ENCODE peak calls at places on chromosomes 7 and 10, in four cellular contexts. One of them, this sample, is unnamed.

GRCh38 chr10:101611506-101611905 is 23.4 kb downstream of the DPCD start:
- DNase-seq in stimulated activated CD4-positive, alpha-beta T cell treated with anti-CD3 and anti-CD28 coated beads, Interleukin-1b, Interleukin-23, amount 100 ng/mL, for 4 hours: no peak
- DNase-seq in neuronal stem cell: no peak
- DNase-seq in A172: peak
- DNase-seq in this sample: peak

GRCh38 chr10:53023411-53023810 is 250.8 kb upstream of the MBL2 start:
- DNase-seq in A172: no peak
- DNase-seq in stimulated activated CD4-positive, alpha-beta T cell treated with anti-CD3 and anti-CD28 coated beads, Interleukin-1b, Interleukin-23, amount 100 ng/mL, for 4 hours: no peak
- DNase-seq in neuronal stem cell: no peak
- DNase-seq in this sample: no peak

GRCh38 chr7:45080265-45080957 is 8.4 kb downstream of the NACAD start:
- DNase-seq in neuronal stem cell: no peak
- DNase-seq in stimulated activated CD4-positive, alpha-beta T cell treated with anti-CD3 and anti-CD28 coated beads, Interleukin-1b, Interleukin-23, amount 100 ng/mL, for 4 hours: no peak
- DNase-seq in A172: no peak
- DNase-seq in this sample: no peak

GRCh38 chr10:93080350-93081046 is 6.8 kb downstream of the CYP26A1 start:
- DNase-seq in neuronal stem cell: no peak
- DNase-seq in A172: peak
- DNase-seq in stimulated activated CD4-positive, alpha-beta T cell treated with anti-CD3 and anti-CD28 coated beads, Interleukin-1b, Interleukin-23, amount 100 ng/mL, for 4 hours: no peak
- DNase-seq in this sample: peak

GRCh38 chr10:123795196-123795780 is 96.3 kb downstream of the CPXM2 start:
- DNase-seq in neuronal stem cell: no peak
- DNase-seq in A172: no peak
- DNase-seq in stimulated activated CD4-positive, alpha-beta T cell treated with anti-CD3 and anti-CD28 coated beads, Interleukin-1b, Interleukin-23, amount 100 ng/mL, for 4 hours: no peak
- DNase-seq in this sample: no peak

GRCh38 chr7:94623820-94624219 is 32.1 kb downstream of the SGCE start:
- DNase-seq in stimulated activated CD4-positive, alpha-beta T cell treated with anti-CD3 and anti-CD28 coated beads, Interleukin-1b, Interleukin-23, amount 100 ng/mL, for 4 hours: no peak
- DNase-seq in A172: no peak
- DNase-seq in neuronal stem cell: no peak
- DNase-seq in this sample: no peak

GRCh38 chr7:79513271-79513670 is 59.8 kb upstream of the MAGI2 start:
- DNase-seq in A172: no peak
- DNase-seq in neuronal stem cell: no peak
- DNase-seq in stimulated activated CD4-positive, alpha-beta T cell treated with anti-CD3 and anti-CD28 coated beads, Interleukin-1b, Interleukin-23, amount 100 ng/mL, for 4 hours: no peak
- DNase-seq in this sample: no peak

GRCh38 chr7:22356855-22357310 is at the start of gene RAPGEF5:
- DNase-seq in neuronal stem cell: peak
- DNase-seq in A172: peak
- DNase-seq in stimulated activated CD4-positive, alpha-beta T cell treated with anti-CD3 and anti-CD28 coated beads, Interleukin-1b, Interleukin-23, amount 100 ng/mL, for 4 hours: no peak
- DNase-seq in this sample: no peak

GRCh38 chr7:115707236-115707635 is 323.3 kb downstream of the TFEC start:
- DNase-seq in A172: peak
- DNase-seq in neuronal stem cell: no peak
- DNase-seq in stimulated activated CD4-positive, alpha-beta T cell treated with anti-CD3 and anti-CD28 coated beads, Interleukin-1b, Interleukin-23, amount 100 ng/mL, for 4 hours: no peak
- DNase-seq in this sample: peak

GRCh38 chr7:40303996-40304395 is 169.2 kb downstream of the SUGCT start:
- DNase-seq in A172: no peak
- DNase-seq in neuronal stem cell: no peak
- DNase-seq in stimulated activated CD4-positive, alpha-beta T cell treated with anti-CD3 and anti-CD28 coated beads, Interleukin-1b, Interleukin-23, amount 100 ng/mL, for 4 hours: no peak
- DNase-seq in this sample: no peak

GRCh38 chr10:116980041-116980440 is 24.9 kb downstream of the SHTN1 start:
- DNase-seq in stimulated activated CD4-positive, alpha-beta T cell treated with anti-CD3 and anti-CD28 coated beads, Interleukin-1b, Interleukin-23, amount 100 ng/mL, for 4 hours: no peak
- DNase-seq in neuronal stem cell: no peak
- DNase-seq in A172: no peak
- DNase-seq in this sample: no peak

GRCh38 chr7:2530076-2530967 is 10.7 kb downstream of the LFNG start:
- DNase-seq in stimulated activated CD4-positive, alpha-beta T cell treated with anti-CD3 and anti-CD28 coated beads, Interleukin-1b, Interleukin-23, amount 100 ng/mL, for 4 hours: peak
- DNase-seq in A172: peak
- DNase-seq in neuronal stem cell: no peak
- DNase-seq in this sample: no peak

GRCh38 chr10:37871143-37871542 is 13.7 kb upstream of the ZNF248 start:
- DNase-seq in A172: no peak
- DNase-seq in neuronal stem cell: no peak
- DNase-seq in stimulated activated CD4-positive, alpha-beta T cell treated with anti-CD3 and anti-CD28 coated beads, Interleukin-1b, Interleukin-23, amount 100 ng/mL, for 4 hours: no peak
- DNase-seq in this sample: no peak

GRCh38 chr10:113319450-113319849 is 233.4 kb upstream of the HABP2 start:
- DNase-seq in neuronal stem cell: no peak
- DNase-seq in A172: peak
- DNase-seq in stimulated activated CD4-positive, alpha-beta T cell treated with anti-CD3 and anti-CD28 coated beads, Interleukin-1b, Interleukin-23, amount 100 ng/mL, for 4 hours: no peak
- DNase-seq in this sample: no peak

GRCh38 chr10:73889014-73889413 is 14.7 kb upstream of the CAMK2G start:
- DNase-seq in A172: peak
- DNase-seq in stimulated activated CD4-positive, alpha-beta T cell treated with anti-CD3 and anti-CD28 coated beads, Interleukin-1b, Interleukin-23, amount 100 ng/mL, for 4 hours: no peak
- DNase-seq in neuronal stem cell: no peak
- DNase-seq in this sample: peak

GRCh38 chr10:116073025-116073424 is 200.0 kb downstream of the GFRA1 start:
- DNase-seq in stimulated activated CD4-positive, alpha-beta T cell treated with anti-CD3 and anti-CD28 coated beads, Interleukin-1b, Interleukin-23, amount 100 ng/mL, for 4 hours: no peak
- DNase-seq in A172: no peak
- DNase-seq in neuronal stem cell: no peak
- DNase-seq in this sample: no peak

GRCh38 chr10:126063353-126063791 is 167.0 kb downstream of the FANK1 start:
- DNase-seq in A172: peak
- DNase-seq in neuronal stem cell: no peak
- DNase-seq in stimulated activated CD4-positive, alpha-beta T cell treated with anti-CD3 and anti-CD28 coated beads, Interleukin-1b, Interleukin-23, amount 100 ng/mL, for 4 hours: no peak
- DNase-seq in this sample: peak

GRCh38 chr7:148135997-148136396 is 454.6 kb upstream of the C7orf33 start:
- DNase-seq in stimulated activated CD4-positive, alpha-beta T cell treated with anti-CD3 and anti-CD28 coated beads, Interleukin-1b, Interleukin-23, amount 100 ng/mL, for 4 hours: no peak
- DNase-seq in neuronal stem cell: no peak
- DNase-seq in A172: no peak
- DNase-seq in this sample: no peak

GRCh38 chr10:70296406-70296899 is 12.6 kb upstream of the NPFFR1 start:
- DNase-seq in stimulated activated CD4-positive, alpha-beta T cell treated with anti-CD3 and anti-CD28 coated beads, Interleukin-1b, Interleukin-23, amount 100 ng/mL, for 4 hours: no peak
- DNase-seq in neuronal stem cell: no peak
- DNase-seq in A172: peak
- DNase-seq in this sample: peak

GRCh38 chr10:87925570-87925969 is 62.1 kb downstream of the PTEN start:
- DNase-seq in A172: no peak
- DNase-seq in neuronal stem cell: no peak
- DNase-seq in stimulated activated CD4-positive, alpha-beta T cell treated with anti-CD3 and anti-CD28 coated beads, Interleukin-1b, Interleukin-23, amount 100 ng/mL, for 4 hours: no peak
- DNase-seq in this sample: no peak

GRCh38 chr7:113731571-113731970 is 187.2 kb downstream of the PPP1R3A start:
- DNase-seq in neuronal stem cell: no peak
- DNase-seq in stimulated activated CD4-positive, alpha-beta T cell treated with anti-CD3 and anti-CD28 coated beads, Interleukin-1b, Interleukin-23, amount 100 ng/mL, for 4 hours: no peak
- DNase-seq in A172: no peak
- DNase-seq in this sample: no peak

GRCh38 chr7:40186586-40186985 is 51.8 kb downstream of the SUGCT start:
- DNase-seq in stimulated activated CD4-positive, alpha-beta T cell treated with anti-CD3 and anti-CD28 coated beads, Interleukin-1b, Interleukin-23, amount 100 ng/mL, for 4 hours: no peak
- DNase-seq in neuronal stem cell: no peak
- DNase-seq in A172: no peak
- DNase-seq in this sample: no peak

GRCh38 chr7:39735903-39736302 is 112.5 kb downstream of the RALA start:
- DNase-seq in neuronal stem cell: no peak
- DNase-seq in stimulated activated CD4-positive, alpha-beta T cell treated with anti-CD3 and anti-CD28 coated beads, Interleukin-1b, Interleukin-23, amount 100 ng/mL, for 4 hours: no peak
- DNase-seq in A172: peak
- DNase-seq in this sample: no peak

GRCh38 chr7:112076309-112076708 is 129.9 kb downstream of the DOCK4 start:
- DNase-seq in stimulated activated CD4-positive, alpha-beta T cell treated with anti-CD3 and anti-CD28 coated beads, Interleukin-1b, Interleukin-23, amount 100 ng/mL, for 4 hours: no peak
- DNase-seq in neuronal stem cell: no peak
- DNase-seq in A172: no peak
- DNase-seq in this sample: no peak

GRCh38 chr7:140155428-140155827 is 21.4 kb downstream of the KDM7A start:
- DNase-seq in neuronal stem cell: no peak
- DNase-seq in A172: no peak
- DNase-seq in stimulated activated CD4-positive, alpha-beta T cell treated with anti-CD3 and anti-CD28 coated beads, Interleukin-1b, Interleukin-23, amount 100 ng/mL, for 4 hours: no peak
- DNase-seq in this sample: no peak

GRCh38 chr7:127678330-127678729 is 26.3 kb downstream of the SND1 start:
- DNase-seq in A172: no peak
- DNase-seq in stimulated activated CD4-positive, alpha-beta T cell treated with anti-CD3 and anti-CD28 coated beads, Interleukin-1b, Interleukin-23, amount 100 ng/mL, for 4 hours: no peak
- DNase-seq in neuronal stem cell: no peak
- DNase-seq in this sample: no peak

GRCh38 chr10:61262486-61263261 is 190.5 kb downstream of the TMEM26 start:
- DNase-seq in stimulated activated CD4-positive, alpha-beta T cell treated with anti-CD3 and anti-CD28 coated beads, Interleukin-1b, Interleukin-23, amount 100 ng/mL, for 4 hours: no peak
- DNase-seq in neuronal stem cell: no peak
- DNase-seq in A172: no peak
- DNase-seq in this sample: peak

GRCh38 chr7:80324032-80324431 is 187.8 kb downstream of the GNAT3 start:
- DNase-seq in A172: peak
- DNase-seq in neuronal stem cell: no peak
- DNase-seq in stimulated activated CD4-positive, alpha-beta T cell treated with anti-CD3 and anti-CD28 coated beads, Interleukin-1b, Interleukin-23, amount 100 ng/mL, for 4 hours: no peak
- DNase-seq in this sample: peak

GRCh38 chr10:71143610-71144009 is 68.8 kb upstream of the UNC5B start:
- DNase-seq in A172: no peak
- DNase-seq in stimulated activated CD4-positive, alpha-beta T cell treated with anti-CD3 and anti-CD28 coated beads, Interleukin-1b, Interleukin-23, amount 100 ng/mL, for 4 hours: no peak
- DNase-seq in neuronal stem cell: no peak
- DNase-seq in this sample: no peak

GRCh38 chr7:22784346-22784745 is 38.3 kb downstream of the TOMM7 start:
- DNase-seq in neuronal stem cell: no peak
- DNase-seq in A172: no peak
- DNase-seq in stimulated activated CD4-positive, alpha-beta T cell treated with anti-CD3 and anti-CD28 coated beads, Interleukin-1b, Interleukin-23, amount 100 ng/mL, for 4 hours: no peak
- DNase-seq in this sample: no peak

GRCh38 chr7:130913721-130914588 is 179.9 kb upstream of the KLF14 start:
- DNase-seq in A172: no peak
- DNase-seq in stimulated activated CD4-positive, alpha-beta T cell treated with anti-CD3 and anti-CD28 coated beads, Interleukin-1b, Interleukin-23, amount 100 ng/mL, for 4 hours: no peak
- DNase-seq in neuronal stem cell: no peak
- DNase-seq in this sample: no peak

GRCh38 chr7:498678-499641 is 20.7 kb downstream of the PDGFA start:
- DNase-seq in neuronal stem cell: no peak
- DNase-seq in A172: no peak
- DNase-seq in stimulated activated CD4-positive, alpha-beta T cell treated with anti-CD3 and anti-CD28 coated beads, Interleukin-1b, Interleukin-23, amount 100 ng/mL, for 4 hours: no peak
- DNase-seq in this sample: no peak

GRCh38 chr10:123809632-123810031 is 82.0 kb downstream of the CPXM2 start:
- DNase-seq in stimulated activated CD4-positive, alpha-beta T cell treated with anti-CD3 and anti-CD28 coated beads, Interleukin-1b, Interleukin-23, amount 100 ng/mL, for 4 hours: no peak
- DNase-seq in neuronal stem cell: no peak
- DNase-seq in A172: no peak
- DNase-seq in this sample: no peak